ENCODE peak calls at places on chromosomes 12 and 14, in five cellular contexts. I is stomach, R is transverse colon, Q is spleen, N is suprapubic skin. D is an unnamed sample.

GRCh38 chr12:43893670-43894069 is 57.8 kb downstream of the TMEM117 start:
- DNase-seq in I (no peak), R (no peak), Q (no peak), N (no peak), D (no peak)

GRCh38 chr14:55191881-55192616 is 664 bp upstream of the DLGAP5 start:
- DNase-seq in I (no peak), R (no peak), Q (no peak), N (no peak), D (no peak)

GRCh38 chr12:76694369-76694768 is 69.5 kb upstream of the ZDHHC17 start:
- DNase-seq in I (no peak), R (no peak), Q (no peak), N (no peak), D (no peak)

GRCh38 chr12:49666176-49666575 is 41.0 kb downstream of the FMNL3 start:
- DNase-seq in I (no peak), R (no peak), Q (no peak), N (no peak), D (no peak)

GRCh38 chr14:66746316-66747006 is 238.5 kb downstream of the GPHN start:
- DNase-seq in I (no peak), R (no peak), Q (no peak), N (no peak), D (peak; percentile 1)

GRCh38 chr14:75724414-75725204 is 63.6 kb downstream of the TTLL5 start:
- DNase-seq in I (no peak), R (no peak), Q (no peak), N (no peak), D (no peak)

GRCh38 chr12:106594447-106594846 is 11.6 kb downstream of the RFX4 start:
- DNase-seq in I (no peak), R (no peak), Q (no peak), N (no peak), D (no peak)

GRCh38 chr12:57046947-57047890 is 2.7 kb downstream of the MYO1A start:
- DNase-seq in I (no peak), R (no peak), Q (no peak), N (no peak), D (no peak)

GRCh38 chr12:47990351-47991105 is 13.7 kb downstream of the COL2A1 start:
- DNase-seq in I (no peak), R (no peak), Q (peak; percentile 76), N (peak; percentile 8), D (no peak)

GRCh38 chr12:124327362-124328043 is 32.6 kb downstream of the RFLNA start:
- DNase-seq in I (no peak), R (no peak), Q (no peak), N (no peak), D (no peak)

GRCh38 chr12:10191865-10192264 is 13.0 kb downstream of the TMEM52B start:
- DNase-seq in I (no peak), R (no peak), Q (no peak), N (no peak), D (no peak)

GRCh38 chr12:27573972-27574371 is 50.0 kb downstream of the PPFIBP1 start:
- DNase-seq in I (no peak), R (no peak), Q (no peak), N (no peak), D (no peak)

GRCh38 chr14:85534435-85534834 is 4.5 kb downstream of the FLRT2 start:
- DNase-seq in I (no peak), R (no peak), Q (no peak), N (no peak), D (no peak)

GRCh38 chr12:112906712-112907414 is at the start of gene OAS1:
- DNase-seq in I (peak; percentile 35), R (peak; percentile 68), Q (no peak), N (no peak), D (no peak)

GRCh38 chr12:52296572-52297215 is 5.4 kb upstream of the KRT81 start:
- DNase-seq in I (peak; percentile 4), R (no peak), Q (peak; percentile 41), N (peak; percentile 37), D (no peak)
- TF ChIP-seq POLR2AphosphoS5 in I (no peak), R (no peak), Q (no peak), N (no peak), D (no peak)

GRCh38 chr14:28083456-28083855 is 683.1 kb upstream of the FOXG1 start:
- DNase-seq in I (no peak), R (no peak), Q (no peak), N (no peak), D (no peak)
- H3K4me3 ChIP-seq in I (no peak overlapping the region), R (no peak overlapping the region), Q (no peak overlapping the region), N (no peak overlapping the region), D (no peak overlapping the region)

GRCh38 chr14:105141026-105141425 is 27.6 kb downstream of the JAG2 start:
- DNase-seq in I (no peak), R (no peak), Q (peak; percentile 41), N (no peak), D (no peak)
- H3K27me3 ChIP-seq in I (no peaks in the 10 kb centered on the region), R (no peaks in the 10 kb centered on the region), Q (no peaks in the 10 kb centered on the region), N (no peaks in the 10 kb centered on the region), D (no peaks in the 10 kb centered on the region)

GRCh38 chr14:23149745-23150144 is 30.7 kb upstream of the CEBPE start:
- DNase-seq in I (no peak), R (no peak), Q (no peak), N (no peak), D (no peak)

GRCh38 chr14:23159516-23159915 is 23.9 kb downstream of the SLC7A8 start:
- DNase-seq in I (no peak), R (no peak), Q (no peak), N (no peak), D (no peak)

GRCh38 chr14:23153891-23154796 is 29.3 kb downstream of the SLC7A8 start:
- DNase-seq in I (peak; percentile 97), R (peak; percentile 85), Q (peak; percentile 85), N (peak; percentile 97), D (no peak)

GRCh38 chr14:23151342-23151741 is 32.1 kb downstream of the SLC7A8 start:
- DNase-seq in I (no peak), R (no peak), Q (no peak), N (no peak), D (no peak)

GRCh38 chr14:23154876-23155587 is 28.4 kb downstream of the SLC7A8 start:
- DNase-seq in I (peak; percentile 89), R (peak; percentile 61), Q (no peak), N (peak; percentile 88), D (no peak)
- TF ChIP-seq POLR2AphosphoS5 in I (peak; percentile 90), R (peak; percentile 51), Q (no peak), N (no peak), D (no peak)